ENCODE peak calls at places on chromosomes 1 and 21, in ten cellular contexts. One of them, this sample, is unnamed.

GRCh38 chr1:184656221-184656620 is 98.4 kb downstream of the EDEM3 start:
- DNase-seq in endothelial cell of umbilical vein: no peak
- DNase-seq in heart right ventricle: no peak
- DNase-seq in breast epithelium: no peak
- DNase-seq in fibroblast of lung: no peak
- DNase-seq in uterus: no peak
- DNase-seq in ovary: no peak
- DNase-seq in heart left ventricle: no peak
- DNase-seq in neural progenitor cell: no peak
- DNase-seq in testis: no peak
- DNase-seq in this sample: no peak

GRCh38 chr1:198929961-198930599 is 291.2 kb downstream of the PTPRC start:
- DNase-seq in uterus: no peak
- DNase-seq in endothelial cell of umbilical vein: no peak
- DNase-seq in heart left ventricle: no peak
- DNase-seq in breast epithelium: no peak
- DNase-seq in testis: peak; percentile 16
- DNase-seq in fibroblast of lung: peak; percentile 58
- DNase-seq in ovary: no peak
- DNase-seq in heart right ventricle: no peak
- DNase-seq in neural progenitor cell: no peak
- DNase-seq in this sample: no peak

GRCh38 chr1:91075233-91076135 is 53.6 kb upstream of the ZNF644 start:
- DNase-seq in endothelial cell of umbilical vein: no peak
- DNase-seq in heart left ventricle: no peak
- DNase-seq in fibroblast of lung: no peak
- DNase-seq in uterus: no peak
- DNase-seq in neural progenitor cell: no peak
- DNase-seq in breast epithelium: no peak
- DNase-seq in heart right ventricle: no peak
- DNase-seq in ovary: no peak
- DNase-seq in testis: no peak
- DNase-seq in this sample: no peak

GRCh38 chr1:15168479-15168878 is 14.9 kb downstream of the TMEM51 start:
- DNase-seq in testis: no peak
- DNase-seq in fibroblast of lung: peak; percentile 65
- DNase-seq in heart left ventricle: no peak
- DNase-seq in uterus: no peak
- DNase-seq in neural progenitor cell: no peak
- DNase-seq in endothelial cell of umbilical vein: peak; percentile 67
- DNase-seq in heart right ventricle: no peak
- DNase-seq in ovary: no peak
- DNase-seq in breast epithelium: no peak
- DNase-seq in this sample: peak; percentile 78

GRCh38 chr1:23908453-23909341 is 4.5 kb downstream of the CNR2 start:
- DNase-seq in fibroblast of lung: no peak
- DNase-seq in breast epithelium: no peak
- DNase-seq in heart right ventricle: no peak
- DNase-seq in testis: no peak
- DNase-seq in endothelial cell of umbilical vein: no peak
- DNase-seq in ovary: no peak
- DNase-seq in neural progenitor cell: no peak
- DNase-seq in heart left ventricle: no peak
- DNase-seq in uterus: no peak
- DNase-seq in this sample: no peak

GRCh38 chr1:185017338-185017737 is 28.0 kb upstream of the RNF2 start:
- DNase-seq in heart right ventricle: no peak
- DNase-seq in ovary: no peak
- DNase-seq in endothelial cell of umbilical vein: peak; percentile 47
- DNase-seq in breast epithelium: no peak
- DNase-seq in fibroblast of lung: peak; percentile 91
- DNase-seq in uterus: no peak
- DNase-seq in neural progenitor cell: no peak
- DNase-seq in heart left ventricle: no peak
- DNase-seq in testis: no peak
- DNase-seq in this sample: peak; percentile 22

GRCh38 chr1:39418223-39418622 is 73.2 kb upstream of the BMP8A start:
- DNase-seq in fibroblast of lung: no peak
- DNase-seq in heart right ventricle: no peak
- DNase-seq in neural progenitor cell: no peak
- DNase-seq in endothelial cell of umbilical vein: no peak
- DNase-seq in ovary: no peak
- DNase-seq in breast epithelium: no peak
- DNase-seq in testis: no peak
- DNase-seq in uterus: no peak
- DNase-seq in heart left ventricle: no peak
- DNase-seq in this sample: no peak

GRCh38 chr1:157405662-157406061 is 146.7 kb downstream of the FCRL5 start:
- DNase-seq in heart right ventricle: no peak
- DNase-seq in heart left ventricle: no peak
- DNase-seq in fibroblast of lung: no peak
- DNase-seq in ovary: no peak
- DNase-seq in testis: no peak
- DNase-seq in neural progenitor cell: no peak
- DNase-seq in endothelial cell of umbilical vein: no peak
- DNase-seq in uterus: no peak
- DNase-seq in breast epithelium: no peak
- DNase-seq in this sample: no peak

GRCh38 chr1:244254467-244254866 is 197.2 kb downstream of the ADSS2 start:
- DNase-seq in endothelial cell of umbilical vein: no peak
- DNase-seq in breast epithelium: no peak
- DNase-seq in heart left ventricle: peak; percentile 73
- DNase-seq in heart right ventricle: peak; percentile 21
- DNase-seq in testis: peak; percentile 25
- DNase-seq in uterus: no peak
- DNase-seq in fibroblast of lung: no peak
- DNase-seq in neural progenitor cell: no peak
- DNase-seq in ovary: no peak
- DNase-seq in this sample: peak; percentile 26

GRCh38 chr21:42437786-42438185 is 34.1 kb downstream of the UBASH3A start:
- DNase-seq in neural progenitor cell: peak; percentile 74
- DNase-seq in fibroblast of lung: no peak
- DNase-seq in breast epithelium: peak; percentile 19
- DNase-seq in testis: no peak
- DNase-seq in heart left ventricle: no peak
- DNase-seq in heart right ventricle: no peak
- DNase-seq in ovary: no peak
- DNase-seq in endothelial cell of umbilical vein: no peak
- DNase-seq in uterus: no peak
- DNase-seq in this sample: no peak

GRCh38 chr1:17696417-17697301 is 58.5 kb upstream of the ACTL8 start:
- DNase-seq in fibroblast of lung: peak; percentile 61
- DNase-seq in testis: peak; percentile 73
- DNase-seq in ovary: peak; percentile 66
- DNase-seq in breast epithelium: no peak
- DNase-seq in endothelial cell of umbilical vein: peak; percentile 43
- DNase-seq in heart left ventricle: no peak
- DNase-seq in uterus: peak; percentile 31
- DNase-seq in neural progenitor cell: peak; percentile 73
- DNase-seq in heart right ventricle: peak; percentile 19
- DNase-seq in this sample: peak; percentile 73

GRCh38 chr1:8121261-8122159 is 95.4 kb upstream of the ERRFI1 start:
- DNase-seq in endothelial cell of umbilical vein: peak; percentile 99
- DNase-seq in heart left ventricle: no peak
- DNase-seq in breast epithelium: no peak
- DNase-seq in uterus: peak; percentile 94
- DNase-seq in fibroblast of lung: peak; percentile 100
- DNase-seq in heart right ventricle: peak; percentile 21
- DNase-seq in ovary: peak; percentile 70
- DNase-seq in neural progenitor cell: no peak
- DNase-seq in testis: peak; percentile 71
- DNase-seq in this sample: peak; percentile 94

GRCh38 chr1:67561704-67562113 is 123.3 kb upstream of the GADD45A start:
- DNase-seq in endothelial cell of umbilical vein: peak; percentile 92
- DNase-seq in testis: peak; percentile 93
- DNase-seq in uterus: peak; percentile 92
- DNase-seq in heart left ventricle: peak; percentile 94
- DNase-seq in heart right ventricle: peak; percentile 92
- DNase-seq in fibroblast of lung: peak; percentile 84
- DNase-seq in breast epithelium: peak; percentile 91
- DNase-seq in neural progenitor cell: peak; percentile 88
- DNase-seq in ovary: peak; percentile 81
- DNase-seq in this sample: peak; percentile 96

GRCh38 chr1:67564193-67564592 is 120.8 kb upstream of the GADD45A start:
- DNase-seq in heart right ventricle: peak; percentile 73
- DNase-seq in fibroblast of lung: peak; percentile 75
- DNase-seq in neural progenitor cell: no peak
- DNase-seq in breast epithelium: no peak
- DNase-seq in endothelial cell of umbilical vein: peak; percentile 91
- DNase-seq in uterus: peak; percentile 81
- DNase-seq in heart left ventricle: no peak
- DNase-seq in ovary: no peak
- DNase-seq in testis: no peak
- DNase-seq in this sample: peak; percentile 45

GRCh38 chr1:67566803-67567202 is 118.2 kb upstream of the GADD45A start:
- DNase-seq in fibroblast of lung: no peak
- DNase-seq in ovary: no peak
- DNase-seq in endothelial cell of umbilical vein: no peak
- DNase-seq in neural progenitor cell: no peak
- DNase-seq in heart left ventricle: no peak
- DNase-seq in uterus: no peak
- DNase-seq in heart right ventricle: no peak
- DNase-seq in testis: no peak
- DNase-seq in breast epithelium: no peak
- DNase-seq in this sample: no peak

GRCh38 chr1:67560580-67561285 is 124.3 kb upstream of the GADD45A start:
- DNase-seq in uterus: peak; percentile 44
- DNase-seq in ovary: no peak
- DNase-seq in neural progenitor cell: no peak
- DNase-seq in fibroblast of lung: no peak
- DNase-seq in endothelial cell of umbilical vein: no peak
- DNase-seq in heart right ventricle: no peak
- DNase-seq in breast epithelium: no peak
- DNase-seq in testis: no peak
- DNase-seq in heart left ventricle: no peak
- DNase-seq in this sample: no peak

GRCh38 chr1:67563684-67564083 is 121.3 kb upstream of the GADD45A start:
- DNase-seq in heart left ventricle: no peak
- DNase-seq in neural progenitor cell: no peak
- DNase-seq in fibroblast of lung: no peak
- DNase-seq in breast epithelium: no peak
- DNase-seq in heart right ventricle: no peak
- DNase-seq in endothelial cell of umbilical vein: no peak
- DNase-seq in ovary: no peak
- DNase-seq in uterus: no peak
- DNase-seq in testis: no peak
- DNase-seq in this sample: no peak
- H3K27ac ChIP-seq in heart left ventricle: peak overlapping the region; percentile 26
- H3K27ac ChIP-seq in neural progenitor cell: no peak overlapping the region
- H3K27ac ChIP-seq in fibroblast of lung: peak overlapping the region; percentile 17
- H3K27ac ChIP-seq in breast epithelium: peak overlapping the region; percentile 10
- H3K27ac ChIP-seq in heart right ventricle: peak overlapping the region; percentile 39
- H3K27ac ChIP-seq in endothelial cell of umbilical vein: peak overlapping the region; percentile 51
- H3K27ac ChIP-seq in ovary: no peak overlapping the region
- H3K27ac ChIP-seq in uterus: peak overlapping the region; percentile 80
- H3K27ac ChIP-seq in testis: no peak overlapping the region
- H3K27ac ChIP-seq in this sample: peak overlapping the region; percentile 75

GRCh38 chr1:164456272-164456671 is 102.7 kb upstream of the PBX1 start:
- DNase-seq in endothelial cell of umbilical vein: no peak
- DNase-seq in breast epithelium: no peak
- DNase-seq in testis: no peak
- DNase-seq in uterus: no peak
- DNase-seq in heart left ventricle: no peak
- DNase-seq in fibroblast of lung: no peak
- DNase-seq in neural progenitor cell: no peak
- DNase-seq in ovary: no peak
- DNase-seq in heart right ventricle: no peak
- DNase-seq in this sample: no peak
- TF ChIP-seq CTCF in endothelial cell of umbilical vein: no peak
- TF ChIP-seq CTCF in breast epithelium: no peak
- TF ChIP-seq CTCF in testis: no peak
- TF ChIP-seq CTCF in uterus: no peak
- TF ChIP-seq CTCF in heart left ventricle: no peak
- TF ChIP-seq CTCF in fibroblast of lung: no peak
- TF ChIP-seq CTCF in neural progenitor cell: no peak
- TF ChIP-seq CTCF in ovary: no peak
- TF ChIP-seq CTCF in heart right ventricle: no peak
- TF ChIP-seq CTCF in this sample: no peak

GRCh38 chr1:27346357-27346756 is 4.5 kb downstream of the SYTL1 start:
- DNase-seq in breast epithelium: no peak
- DNase-seq in neural progenitor cell: no peak
- DNase-seq in heart right ventricle: no peak
- DNase-seq in ovary: no peak
- DNase-seq in endothelial cell of umbilical vein: no peak
- DNase-seq in heart left ventricle: no peak
- DNase-seq in uterus: no peak
- DNase-seq in fibroblast of lung: no peak
- DNase-seq in testis: no peak
- DNase-seq in this sample: no peak
- H3K4me1 ChIP-seq in breast epithelium: peaks cover 3% of the 10 kb centered on the region
- H3K4me1 ChIP-seq in neural progenitor cell: peaks cover 27% of the 10 kb centered on the region
- H3K4me1 ChIP-seq in heart right ventricle: peaks cover 19% of the 10 kb centered on the region
- H3K4me1 ChIP-seq in ovary: peaks cover 8% of the 10 kb centered on the region
- H3K4me1 ChIP-seq in endothelial cell of umbilical vein: peaks cover 7% of the 10 kb centered on the region
- H3K4me1 ChIP-seq in heart left ventricle: peaks cover 24% of the 10 kb centered on the region
- H3K4me1 ChIP-seq in uterus: no peaks in the 10 kb centered on the region
- H3K4me1 ChIP-seq in fibroblast of lung: peaks cover 4% of the 10 kb centered on the region
- H3K4me1 ChIP-seq in testis: peaks cover 13% of the 10 kb centered on the region
- H3K4me1 ChIP-seq in this sample: peaks cover 20% of the 10 kb centered on the region

GRCh38 chr1:59025898-59026426 is 242.1 kb upstream of the JUN start:
- DNase-seq in neural progenitor cell: no peak
- DNase-seq in heart left ventricle: no peak
- DNase-seq in testis: no peak
- DNase-seq in uterus: no peak
- DNase-seq in heart right ventricle: no peak
- DNase-seq in fibroblast of lung: peak; percentile 46
- DNase-seq in ovary: no peak
- DNase-seq in breast epithelium: no peak
- DNase-seq in endothelial cell of umbilical vein: no peak
- DNase-seq in this sample: no peak
- H3K27ac ChIP-seq in neural progenitor cell: no peak overlapping the region
- H3K27ac ChIP-seq in heart left ventricle: no peak overlapping the region
- H3K27ac ChIP-seq in testis: no peak overlapping the region
- H3K27ac ChIP-seq in uterus: peak overlapping the region; percentile 40
- H3K27ac ChIP-seq in heart right ventricle: no peak overlapping the region
- H3K27ac ChIP-seq in fibroblast of lung: peak overlapping the region; percentile 83
- H3K27ac ChIP-seq in ovary: no peak overlapping the region
- H3K27ac ChIP-seq in breast epithelium: no peak overlapping the region
- H3K27ac ChIP-seq in endothelial cell of umbilical vein: no peak overlapping the region
- H3K27ac ChIP-seq in this sample: no peak overlapping the region

GRCh38 chr1:52748119-52748518 is 21.9 kb downstream of the ZYG11B start:
- DNase-seq in heart left ventricle: no peak
- DNase-seq in heart right ventricle: no peak
- DNase-seq in neural progenitor cell: no peak
- DNase-seq in breast epithelium: no peak
- DNase-seq in ovary: no peak
- DNase-seq in endothelial cell of umbilical vein: no peak
- DNase-seq in fibroblast of lung: peak; percentile 13
- DNase-seq in testis: no peak
- DNase-seq in uterus: no peak
- DNase-seq in this sample: no peak
- TF ChIP-seq CTCF in heart left ventricle: no peak
- TF ChIP-seq CTCF in heart right ventricle: no peak
- TF ChIP-seq CTCF in neural progenitor cell: peak; percentile 18
- TF ChIP-seq CTCF in breast epithelium: no peak
- TF ChIP-seq CTCF in ovary: peak; percentile 38
- TF ChIP-seq CTCF in endothelial cell of umbilical vein: no peak
- TF ChIP-seq CTCF in fibroblast of lung: peak; percentile 2
- TF ChIP-seq CTCF in testis: peak; percentile 43
- TF ChIP-seq CTCF in uterus: peak; percentile 12
- TF ChIP-seq CTCF in this sample: peak; percentile 49

This sample was measured in adrenal gland.